ENCODE peak calls at places on chromosomes 5 and 9, in six cellular contexts. One of them, this sample, is unnamed.

GRCh38 chr5:77355074-77355473 is 137.0 kb downstream of the WDR41 start:
- DNase-seq in ovary: no peak
- DNase-seq in prostate gland: no peak
- DNase-seq in HCT116: no peak
- DNase-seq in heart left ventricle: no peak
- DNase-seq in uterus: no peak
- DNase-seq in this sample: no peak

GRCh38 chr9:10173561-10173960 is 439.2 kb downstream of the PTPRD start:
- DNase-seq in ovary: no peak
- DNase-seq in prostate gland: no peak
- DNase-seq in HCT116: no peak
- DNase-seq in heart left ventricle: no peak
- DNase-seq in uterus: no peak
- DNase-seq in this sample: no peak

GRCh38 chr5:163445345-163445744 is 8.0 kb downstream of the CCNG1 start:
- DNase-seq in ovary: no peak
- DNase-seq in prostate gland: no peak
- DNase-seq in HCT116: no peak
- DNase-seq in heart left ventricle: no peak
- DNase-seq in uterus: no peak
- DNase-seq in this sample: no peak

GRCh38 chr5:122356868-122357267 is 44.8 kb downstream of the SNCAIP start:
- DNase-seq in ovary: no peak
- DNase-seq in prostate gland: no peak
- DNase-seq in HCT116: no peak
- DNase-seq in heart left ventricle: no peak
- DNase-seq in uterus: no peak
- DNase-seq in this sample: no peak

GRCh38 chr5:59773286-59773685 is 120.2 kb downstream of the PDE4D start:
- DNase-seq in ovary: no peak
- DNase-seq in prostate gland: no peak
- DNase-seq in HCT116: no peak
- DNase-seq in heart left ventricle: no peak
- DNase-seq in uterus: no peak
- DNase-seq in this sample: no peak

GRCh38 chr9:69877852-69878507 is 57.4 kb downstream of the CFAP95 start:
- DNase-seq in ovary: no peak
- DNase-seq in prostate gland: no peak
- DNase-seq in HCT116: peak
- DNase-seq in heart left ventricle: no peak
- DNase-seq in uterus: no peak
- DNase-seq in this sample: no peak

GRCh38 chr5:34511481-34511880 is 144.6 kb upstream of the RAI14 start:
- DNase-seq in ovary: no peak
- DNase-seq in prostate gland: no peak
- DNase-seq in HCT116: no peak
- DNase-seq in heart left ventricle: no peak
- DNase-seq in uterus: no peak
- DNase-seq in this sample: no peak

GRCh38 chr9:114261987-114262386 is 60.9 kb upstream of the ORM1 start:
- DNase-seq in ovary: no peak
- DNase-seq in prostate gland: no peak
- DNase-seq in HCT116: no peak
- DNase-seq in heart left ventricle: no peak
- DNase-seq in uterus: no peak
- DNase-seq in this sample: no peak

GRCh38 chr5:58459276-58459859 is 518 bp downstream of the PLK2 start:
- DNase-seq in ovary: peak
- DNase-seq in prostate gland: peak
- DNase-seq in HCT116: no peak
- DNase-seq in heart left ventricle: peak
- DNase-seq in uterus: peak
- DNase-seq in this sample: peak

GRCh38 chr9:7671847-7672246 is 127.7 kb downstream of the DMAC1 start:
- DNase-seq in ovary: no peak
- DNase-seq in prostate gland: no peak
- DNase-seq in HCT116: no peak
- DNase-seq in heart left ventricle: no peak
- DNase-seq in uterus: no peak
- DNase-seq in this sample: no peak

GRCh38 chr5:5164158-5164557 is 24.0 kb downstream of the ADAMTS16 start:
- DNase-seq in ovary: no peak
- DNase-seq in prostate gland: no peak
- DNase-seq in HCT116: no peak
- DNase-seq in heart left ventricle: no peak
- DNase-seq in uterus: no peak
- DNase-seq in this sample: no peak

GRCh38 chr5:9445989-9446388 is 99.9 kb downstream of the SEMA5A start:
- DNase-seq in ovary: no peak
- DNase-seq in prostate gland: no peak
- DNase-seq in HCT116: no peak
- DNase-seq in heart left ventricle: no peak
- DNase-seq in uterus: no peak
- DNase-seq in this sample: no peak

GRCh38 chr5:125551246-125551645 is 804.8 kb upstream of the ZNF608 start:
- DNase-seq in ovary: no peak
- DNase-seq in prostate gland: no peak
- DNase-seq in HCT116: no peak
- DNase-seq in heart left ventricle: no peak
- DNase-seq in uterus: no peak
- DNase-seq in this sample: no peak

GRCh38 chr5:137621861-137622823 is 113.7 kb downstream of the KLHL3 start:
- DNase-seq in ovary: no peak
- DNase-seq in prostate gland: no peak
- DNase-seq in HCT116: no peak
- DNase-seq in heart left ventricle: no peak
- DNase-seq in uterus: no peak
- DNase-seq in this sample: peak

GRCh38 chr9:137086531-137087408 is at the start of gene MAN1B1:
- DNase-seq in ovary: peak
- DNase-seq in prostate gland: peak
- DNase-seq in HCT116: peak
- DNase-seq in heart left ventricle: peak
- DNase-seq in uterus: peak
- DNase-seq in this sample: peak

GRCh38 chr5:147393866-147394265 is 116.0 kb downstream of the DPYSL3 start:
- DNase-seq in ovary: no peak
- DNase-seq in prostate gland: no peak
- DNase-seq in HCT116: no peak
- DNase-seq in heart left ventricle: no peak
- DNase-seq in uterus: no peak
- DNase-seq in this sample: no peak

GRCh38 chr5:115184780-115185179 is 15.1 kb upstream of the TRIM36 start:
- DNase-seq in ovary: no peak
- DNase-seq in prostate gland: no peak
- DNase-seq in HCT116: no peak
- DNase-seq in heart left ventricle: no peak
- DNase-seq in uterus: no peak
- DNase-seq in this sample: no peak

DNA sequence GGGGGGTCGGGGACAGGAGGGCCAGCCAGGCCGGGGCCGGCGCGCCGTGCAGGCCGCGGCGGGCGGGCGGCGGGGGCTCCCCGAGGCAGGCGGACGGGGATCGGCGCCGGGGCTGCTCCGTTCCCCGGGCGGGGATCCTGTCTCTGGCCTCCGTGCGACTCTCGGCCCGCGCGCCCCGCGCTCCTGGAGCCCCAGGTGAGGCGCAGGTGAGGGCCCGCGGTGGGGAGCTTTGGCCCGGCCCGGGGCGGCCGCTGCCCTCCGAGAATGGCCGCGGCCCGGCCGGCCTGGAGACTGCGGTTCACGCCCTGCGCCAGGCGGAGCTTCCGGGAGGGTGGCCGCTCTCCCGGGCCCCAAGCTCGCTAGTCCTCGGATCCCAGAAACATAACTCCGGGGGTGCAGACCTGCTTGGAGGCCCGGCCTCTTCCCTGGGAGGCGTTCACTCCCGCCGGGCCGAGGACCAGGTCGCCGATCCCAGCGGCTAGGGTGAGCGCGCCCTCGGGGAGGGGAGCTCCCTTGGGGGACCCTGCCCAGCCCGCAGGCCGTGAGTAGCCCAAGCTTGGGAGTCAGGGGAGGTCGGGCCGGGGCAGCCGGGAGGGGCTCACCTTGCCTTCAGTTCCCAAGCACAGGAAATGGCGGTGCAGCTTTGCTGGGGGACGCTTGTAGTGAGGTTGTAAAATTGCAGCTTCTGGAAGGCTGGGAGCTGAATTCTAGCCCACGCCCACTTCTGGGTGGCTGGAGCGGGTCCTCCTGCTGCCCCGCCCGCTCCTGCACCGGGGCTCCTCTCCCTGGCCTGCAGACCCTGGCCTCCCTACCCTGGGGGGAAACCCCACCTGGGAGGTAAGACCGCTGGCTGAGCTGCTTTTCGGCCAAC is 724 bp downstream of the PPP1R26 start:
- DNase-seq in ovary: no peak
- DNase-seq in prostate gland: no peak
- DNase-seq in HCT116: no peak
- DNase-seq in heart left ventricle: peak
- DNase-seq in uterus: no peak
- DNase-seq in this sample: no peak
- TF ChIP-seq POLR2A in ovary: no peak
- TF ChIP-seq POLR2A in prostate gland: no peak
- TF ChIP-seq POLR2A in HCT116: peak
- TF ChIP-seq POLR2A in heart left ventricle: no peak
- TF ChIP-seq POLR2A in uterus: no peak
- TF ChIP-seq POLR2A in this sample: no peak

GRCh38 chr9:89464991-89465390 is 32.9 kb downstream of the SEMA4D start:
- DNase-seq in ovary: no peak
- DNase-seq in prostate gland: no peak
- DNase-seq in HCT116: no peak
- DNase-seq in heart left ventricle: no peak
- DNase-seq in uterus: no peak
- DNase-seq in this sample: peak

GRCh38 chr9:89467278-89467625 is 30.7 kb downstream of the SEMA4D start:
- DNase-seq in ovary: no peak
- DNase-seq in prostate gland: no peak
- DNase-seq in HCT116: no peak
- DNase-seq in heart left ventricle: no peak
- DNase-seq in uterus: no peak
- DNase-seq in this sample: no peak

GRCh38 chr9:89466451-89467277 is 31.2 kb downstream of the SEMA4D start:
- DNase-seq in ovary: no peak
- DNase-seq in prostate gland: no peak
- DNase-seq in HCT116: no peak
- DNase-seq in heart left ventricle: no peak
- DNase-seq in uterus: no peak
- DNase-seq in this sample: no peak

GRCh38 chr9:89463986-89464901 is 33.7 kb downstream of the SEMA4D start:
- DNase-seq in ovary: no peak
- DNase-seq in prostate gland: no peak
- DNase-seq in HCT116: no peak
- DNase-seq in heart left ventricle: no peak
- DNase-seq in uterus: no peak
- DNase-seq in this sample: no peak

GRCh38 chr9:89465726-89466308 is 32.1 kb downstream of the SEMA4D start:
- DNase-seq in ovary: no peak
- DNase-seq in prostate gland: no peak
- DNase-seq in HCT116: no peak
- DNase-seq in heart left ventricle: no peak
- DNase-seq in uterus: no peak
- DNase-seq in this sample: peak
- TF ChIP-seq POLR2A in ovary: no peak
- TF ChIP-seq POLR2A in prostate gland: no peak
- TF ChIP-seq POLR2A in HCT116: no peak
- TF ChIP-seq POLR2A in heart left ventricle: no peak
- TF ChIP-seq POLR2A in uterus: no peak
- TF ChIP-seq POLR2A in this sample: no peak

GRCh38 chr5:150166193-150167162 is at the start of gene CDX1:
- DNase-seq in ovary: no peak
- DNase-seq in prostate gland: no peak
- DNase-seq in HCT116: no peak
- DNase-seq in heart left ventricle: no peak
- DNase-seq in uterus: no peak
- DNase-seq in this sample: no peak

GRCh38 chr5:150167163-150167798 is 703 bp downstream of the CDX1 start:
- DNase-seq in ovary: no peak
- DNase-seq in prostate gland: no peak
- DNase-seq in HCT116: no peak
- DNase-seq in heart left ventricle: no peak
- DNase-seq in uterus: no peak
- DNase-seq in this sample: no peak

GRCh38 chr5:150167908-150168307 is 1.3 kb downstream of the CDX1 start:
- DNase-seq in ovary: no peak
- DNase-seq in prostate gland: no peak
- DNase-seq in HCT116: no peak
- DNase-seq in heart left ventricle: no peak
- DNase-seq in uterus: no peak
- DNase-seq in this sample: no peak

GRCh38 chr5:150172147-150172546 is 5.6 kb downstream of the CDX1 start:
- DNase-seq in ovary: no peak
- DNase-seq in prostate gland: no peak
- DNase-seq in HCT116: no peak
- DNase-seq in heart left ventricle: no peak
- DNase-seq in uterus: no peak
- DNase-seq in this sample: no peak

DNA sequence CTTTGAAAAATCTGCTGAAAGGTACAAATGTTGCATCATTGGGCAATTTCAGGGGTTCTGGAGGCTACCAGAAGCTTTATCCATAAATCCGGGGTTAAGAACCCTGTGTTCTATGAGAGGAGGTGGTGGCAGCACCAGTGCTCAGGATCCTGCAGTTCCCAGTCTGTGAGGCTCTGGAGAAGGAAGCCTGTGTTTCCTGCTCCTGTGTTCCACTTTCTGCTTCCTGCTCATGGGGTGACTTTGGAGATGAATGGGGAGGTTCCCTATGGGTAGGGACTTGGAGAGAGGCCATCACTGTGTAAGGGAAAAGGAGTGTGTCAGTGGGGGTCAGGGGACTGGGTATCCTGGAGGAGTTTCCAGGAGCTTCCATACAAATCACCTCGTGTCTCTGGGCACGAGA is 2.3 kb downstream of the CDX1 start:
- DNase-seq in ovary: no peak
- DNase-seq in prostate gland: no peak
- DNase-seq in HCT116: no peak
- DNase-seq in heart left ventricle: no peak
- DNase-seq in uterus: no peak
- DNase-seq in this sample: no peak
- TF ChIP-seq POLR2A in ovary: no peak
- TF ChIP-seq POLR2A in prostate gland: no peak
- TF ChIP-seq POLR2A in HCT116: no peak
- TF ChIP-seq POLR2A in heart left ventricle: no peak
- TF ChIP-seq POLR2A in uterus: no peak
- TF ChIP-seq POLR2A in this sample: no peak

DNA sequence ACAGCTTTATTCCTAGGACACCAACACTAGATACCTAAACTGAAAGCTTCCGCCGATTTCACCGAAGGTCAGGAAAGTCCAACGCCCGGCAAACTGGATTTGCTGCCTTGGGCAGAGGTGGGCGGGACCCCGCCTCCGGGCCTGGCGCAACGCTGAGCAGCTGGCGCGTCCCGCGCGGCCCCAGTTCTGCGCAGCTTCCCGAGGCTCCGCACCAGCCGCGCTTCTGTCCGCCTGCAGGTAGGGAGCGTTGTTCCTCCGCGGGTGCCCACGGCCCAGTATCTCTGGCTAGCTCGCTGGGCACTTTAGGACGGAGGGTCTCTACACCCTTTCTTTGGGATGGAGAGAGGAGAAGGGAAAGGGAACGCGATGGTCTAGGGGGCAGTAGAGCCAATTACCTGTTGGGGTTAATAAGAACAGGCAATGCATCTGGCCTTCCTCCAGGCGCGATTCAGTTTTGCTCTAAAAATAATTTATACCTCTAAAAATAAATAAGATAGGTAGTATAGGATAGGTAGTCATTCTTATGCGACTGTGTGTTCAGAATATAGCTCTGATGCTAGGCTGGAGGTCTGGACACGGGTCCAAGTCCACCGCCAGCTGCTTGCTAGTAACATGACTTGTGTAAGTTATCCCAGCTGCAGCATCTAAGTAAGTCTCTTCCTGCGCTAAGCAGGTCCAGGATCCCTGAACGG is at the start of gene CD274:
- DNase-seq in ovary: peak
- DNase-seq in prostate gland: peak
- DNase-seq in HCT116: peak
- DNase-seq in heart left ventricle: peak
- DNase-seq in uterus: peak
- DNase-seq in this sample: peak
- TF ChIP-seq POLR2A in ovary: peak
- TF ChIP-seq POLR2A in prostate gland: peak
- TF ChIP-seq POLR2A in HCT116: peak
- TF ChIP-seq POLR2A in heart left ventricle: no peak
- TF ChIP-seq POLR2A in uterus: peak
- TF ChIP-seq POLR2A in this sample: no peak